ENCODE peak calls at places on chromosomes 11 and 22, in nine cellular contexts. F is colonic mucosa, T is activated T-cell treated with anti-CD3 and anti-CD28 coated beads for 1 hour, Z is GM12865, V is non-pigmented ciliary epithelial cell, R is AG20443, X is NCI-H1694, U is T-cell, K is ACHN. N is an unnamed sample.

GRCh38 chr22:49408102-49408836 is 419.4 kb downstream of the BRD1 start:
- DNase-seq in V (no peak), F (no peak), R (no peak), K (no peak), Z (no peak), T (no peak), X (no peak), U (no peak), N (no peak)

GRCh38 chr11:15106201-15106965 is 8.3 kb upstream of the INSC start:
- DNase-seq in T (no peak), X (no peak), Z (no peak), F (no peak), U (no peak), R (peak), K (no peak), V (peak), N (no peak)

GRCh38 chr11:23406131-23406819 is 546.0 kb upstream of the CCDC179 start:
- DNase-seq in F (no peak), Z (no peak), U (no peak), R (no peak), X (no peak), K (no peak), V (no peak), T (no peak), N (peak)

GRCh38 chr11:117925198-117925925 is 3.8 kb downstream of the TMPRSS13 start:
- DNase-seq in F (no peak), R (no peak), X (no peak), Z (no peak), U (no peak), T (no peak), K (no peak), V (no peak), N (no peak)

GRCh38 chr22:39954584-39955055 is 5.6 kb upstream of the TMA7B start:
- DNase-seq in X (no peak), T (no peak), U (no peak), K (no peak), V (peak), Z (peak), R (no peak), F (no peak), N (no peak)

GRCh38 chr22:24379536-24379935 is 47.9 kb upstream of the ADORA2A start:
- DNase-seq in T (no peak), Z (no peak), X (no peak), K (no peak), U (no peak), R (no peak), V (no peak), F (no peak), N (no peak)

GRCh38 chr22:23437779-23438178 is 142.3 kb downstream of the IGLL1 start:
- DNase-seq in K (no peak), T (no peak), V (no peak), F (no peak), U (no peak), Z (no peak), X (no peak), R (no peak), N (no peak)

GRCh38 chr11:13949876-13950275 is 12.6 kb upstream of the SPON1 start:
- DNase-seq in Z (no peak), T (no peak), F (no peak), U (no peak), V (no peak), X (no peak), R (no peak), K (peak), N (no peak)

GRCh38 chr22:22958621-22959020 is 71.0 kb downstream of the IGLL5 start:
- DNase-seq in Z (no peak), F (no peak), U (no peak), T (no peak), V (no peak), K (no peak), R (no peak), X (no peak), N (no peak)

GRCh38 chr22:34765115-34765514 is 300.8 kb upstream of the ISX start:
- DNase-seq in F (no peak), K (no peak), R (no peak), V (no peak), X (no peak), T (no peak), U (no peak), Z (no peak), N (no peak)